ENCODE peak calls at places on chromosomes 13 and 19, in six cellular contexts. One of them, this sample, is unnamed.

GRCh38 chr13:28729541-28729940 is 10.8 kb upstream of the SLC46A3 start:
- DNase-seq in esophagus muscularis mucosa: no peak
- DNase-seq in adrenal gland: peak; percentile 49
- DNase-seq in gastrocnemius medialis: no peak
- DNase-seq in heart left ventricle: no peak
- DNase-seq in IMR-90: no peak
- DNase-seq in this sample: no peak

GRCh38 chr19:4910594-4911273 is 1.4 kb downstream of the UHRF1 start:
- DNase-seq in esophagus muscularis mucosa: no peak
- DNase-seq in adrenal gland: no peak
- DNase-seq in gastrocnemius medialis: no peak
- DNase-seq in heart left ventricle: no peak
- DNase-seq in IMR-90: peak; percentile 64
- DNase-seq in this sample: no peak

GRCh38 chr13:27599845-27600553 is 20.3 kb downstream of the LNX2 start:
- DNase-seq in esophagus muscularis mucosa: no peak
- DNase-seq in adrenal gland: peak; percentile 41
- DNase-seq in gastrocnemius medialis: peak; percentile 43
- DNase-seq in heart left ventricle: peak; percentile 30
- DNase-seq in IMR-90: peak; percentile 67
- DNase-seq in this sample: no peak

GRCh38 chr19:54477650-54478049 is 4.6 kb upstream of the CDC42EP5 start:
- DNase-seq in esophagus muscularis mucosa: no peak
- DNase-seq in adrenal gland: no peak
- DNase-seq in gastrocnemius medialis: no peak
- DNase-seq in heart left ventricle: no peak
- DNase-seq in IMR-90: no peak
- DNase-seq in this sample: no peak

GRCh38 chr13:56752630-56753029 is 388.1 kb upstream of the PRR20A start:
- DNase-seq in esophagus muscularis mucosa: no peak
- DNase-seq in adrenal gland: no peak
- DNase-seq in gastrocnemius medialis: no peak
- DNase-seq in heart left ventricle: no peak
- DNase-seq in IMR-90: no peak
- DNase-seq in this sample: no peak

GRCh38 chr19:48815870-48816501 is 5.2 kb upstream of the BCAT2 start:
- DNase-seq in esophagus muscularis mucosa: no peak
- DNase-seq in adrenal gland: peak; percentile 84
- DNase-seq in gastrocnemius medialis: peak; percentile 80
- DNase-seq in heart left ventricle: peak; percentile 37
- DNase-seq in IMR-90: peak; percentile 43
- DNase-seq in this sample: no peak

GRCh38 chr19:8487137-8487851 is 15.1 kb downstream of the PRAM1 start:
- DNase-seq in esophagus muscularis mucosa: no peak
- DNase-seq in adrenal gland: no peak
- DNase-seq in gastrocnemius medialis: peak; percentile 32
- DNase-seq in heart left ventricle: peak; percentile 58
- DNase-seq in IMR-90: no peak
- DNase-seq in this sample: no peak

GRCh38 chr19:49391581-49392399 is 3.7 kb downstream of the KASH5 start:
- DNase-seq in esophagus muscularis mucosa: no peak
- DNase-seq in adrenal gland: peak; percentile 80
- DNase-seq in gastrocnemius medialis: peak; percentile 63
- DNase-seq in heart left ventricle: peak; percentile 82
- DNase-seq in IMR-90: peak; percentile 60
- DNase-seq in this sample: peak; percentile 72

GRCh38 chr13:51275101-51275500 is 52.9 kb downstream of the FAM124A start:
- DNase-seq in esophagus muscularis mucosa: no peak
- DNase-seq in adrenal gland: no peak
- DNase-seq in gastrocnemius medialis: no peak
- DNase-seq in heart left ventricle: no peak
- DNase-seq in IMR-90: no peak
- DNase-seq in this sample: no peak

GRCh38 chr19:10095948-10096614 is 6.4 kb downstream of the ANGPTL6 start:
- DNase-seq in esophagus muscularis mucosa: peak; percentile 93
- DNase-seq in adrenal gland: peak; percentile 96
- DNase-seq in gastrocnemius medialis: peak; percentile 68
- DNase-seq in heart left ventricle: peak; percentile 90
- DNase-seq in IMR-90: peak; percentile 89
- DNase-seq in this sample: peak; percentile 85

GRCh38 chr13:24187185-24187584 is 26.7 kb downstream of the SPATA13 start:
- DNase-seq in esophagus muscularis mucosa: peak; percentile 34
- DNase-seq in adrenal gland: no peak
- DNase-seq in gastrocnemius medialis: no peak
- DNase-seq in heart left ventricle: no peak
- DNase-seq in IMR-90: peak; percentile 64
- DNase-seq in this sample: no peak

GRCh38 chr13:85108356-85108755 is 690.9 kb downstream of the SLITRK6 start:
- DNase-seq in esophagus muscularis mucosa: no peak
- DNase-seq in adrenal gland: no peak
- DNase-seq in gastrocnemius medialis: no peak
- DNase-seq in heart left ventricle: no peak
- DNase-seq in IMR-90: no peak
- DNase-seq in this sample: no peak

GRCh38 chr13:114063545-114064515 is 68.6 kb downstream of the RASA3 start:
- DNase-seq in esophagus muscularis mucosa: peak; percentile 93
- DNase-seq in adrenal gland: peak; percentile 61
- DNase-seq in gastrocnemius medialis: peak; percentile 78
- DNase-seq in heart left ventricle: peak; percentile 81
- DNase-seq in IMR-90: peak; percentile 61
- DNase-seq in this sample: peak; percentile 53

GRCh38 chr13:33229446-33230177 is 55.9 kb downstream of the STARD13 start:
- DNase-seq in esophagus muscularis mucosa: no peak
- DNase-seq in adrenal gland: no peak
- DNase-seq in gastrocnemius medialis: peak; percentile 39
- DNase-seq in heart left ventricle: no peak
- DNase-seq in IMR-90: no peak
- DNase-seq in this sample: no peak

GRCh38 chr19:44998025-44998424 is 3.2 kb upstream of the RELB start:
- DNase-seq in esophagus muscularis mucosa: no peak
- DNase-seq in adrenal gland: no peak
- DNase-seq in gastrocnemius medialis: no peak
- DNase-seq in heart left ventricle: no peak
- DNase-seq in IMR-90: no peak
- DNase-seq in this sample: no peak

GRCh38 chr19:45001087-45001739 is at the start of gene RELB:
- DNase-seq in esophagus muscularis mucosa: peak; percentile 98
- DNase-seq in adrenal gland: peak; percentile 95
- DNase-seq in gastrocnemius medialis: peak; percentile 92
- DNase-seq in heart left ventricle: peak; percentile 96
- DNase-seq in IMR-90: peak; percentile 84
- DNase-seq in this sample: peak; percentile 94

GRCh38 chr19:45008554-45008953 is 7.3 kb downstream of the RELB start:
- DNase-seq in esophagus muscularis mucosa: no peak
- DNase-seq in adrenal gland: no peak
- DNase-seq in gastrocnemius medialis: no peak
- DNase-seq in heart left ventricle: no peak
- DNase-seq in IMR-90: no peak
- DNase-seq in this sample: no peak

GRCh38 chr19:45005787-45006186 is 4.5 kb downstream of the RELB start:
- DNase-seq in esophagus muscularis mucosa: no peak
- DNase-seq in adrenal gland: no peak
- DNase-seq in gastrocnemius medialis: no peak
- DNase-seq in heart left ventricle: no peak
- DNase-seq in IMR-90: no peak
- DNase-seq in this sample: no peak

GRCh38 chr19:45003485-45003884 is 2.2 kb downstream of the RELB start:
- DNase-seq in esophagus muscularis mucosa: no peak
- DNase-seq in adrenal gland: no peak
- DNase-seq in gastrocnemius medialis: no peak
- DNase-seq in heart left ventricle: no peak
- DNase-seq in IMR-90: no peak
- DNase-seq in this sample: no peak
- H3K4me3 ChIP-seq in esophagus muscularis mucosa: no peak overlapping the region
- H3K4me3 ChIP-seq in adrenal gland: no peak overlapping the region
- H3K4me3 ChIP-seq in gastrocnemius medialis: no peak overlapping the region
- H3K4me3 ChIP-seq in heart left ventricle: no peak overlapping the region
- H3K4me3 ChIP-seq in IMR-90: no peak overlapping the region
- H3K4me3 ChIP-seq in this sample: no peak overlapping the region

GRCh38 chr19:30678168-30678567 is 306.0 kb downstream of the ZNF536 start:
- DNase-seq in esophagus muscularis mucosa: no peak
- DNase-seq in adrenal gland: no peak
- DNase-seq in gastrocnemius medialis: no peak
- DNase-seq in heart left ventricle: no peak
- DNase-seq in IMR-90: no peak
- DNase-seq in this sample: no peak

GRCh38 chr19:30682576-30683536 is 310.7 kb downstream of the ZNF536 start:
- DNase-seq in esophagus muscularis mucosa: no peak
- DNase-seq in adrenal gland: peak; percentile 83
- DNase-seq in gastrocnemius medialis: peak; percentile 41
- DNase-seq in heart left ventricle: peak; percentile 71
- DNase-seq in IMR-90: peak; percentile 82
- DNase-seq in this sample: peak; percentile 87

GRCh38 chr19:30679286-30679685 is 307.1 kb downstream of the ZNF536 start:
- DNase-seq in esophagus muscularis mucosa: no peak
- DNase-seq in adrenal gland: no peak
- DNase-seq in gastrocnemius medialis: no peak
- DNase-seq in heart left ventricle: no peak
- DNase-seq in IMR-90: no peak
- DNase-seq in this sample: no peak

GRCh38 chr19:30679789-30680188 is 307.6 kb downstream of the ZNF536 start:
- DNase-seq in esophagus muscularis mucosa: no peak
- DNase-seq in adrenal gland: no peak
- DNase-seq in gastrocnemius medialis: no peak
- DNase-seq in heart left ventricle: no peak
- DNase-seq in IMR-90: no peak
- DNase-seq in this sample: no peak

DNA sequence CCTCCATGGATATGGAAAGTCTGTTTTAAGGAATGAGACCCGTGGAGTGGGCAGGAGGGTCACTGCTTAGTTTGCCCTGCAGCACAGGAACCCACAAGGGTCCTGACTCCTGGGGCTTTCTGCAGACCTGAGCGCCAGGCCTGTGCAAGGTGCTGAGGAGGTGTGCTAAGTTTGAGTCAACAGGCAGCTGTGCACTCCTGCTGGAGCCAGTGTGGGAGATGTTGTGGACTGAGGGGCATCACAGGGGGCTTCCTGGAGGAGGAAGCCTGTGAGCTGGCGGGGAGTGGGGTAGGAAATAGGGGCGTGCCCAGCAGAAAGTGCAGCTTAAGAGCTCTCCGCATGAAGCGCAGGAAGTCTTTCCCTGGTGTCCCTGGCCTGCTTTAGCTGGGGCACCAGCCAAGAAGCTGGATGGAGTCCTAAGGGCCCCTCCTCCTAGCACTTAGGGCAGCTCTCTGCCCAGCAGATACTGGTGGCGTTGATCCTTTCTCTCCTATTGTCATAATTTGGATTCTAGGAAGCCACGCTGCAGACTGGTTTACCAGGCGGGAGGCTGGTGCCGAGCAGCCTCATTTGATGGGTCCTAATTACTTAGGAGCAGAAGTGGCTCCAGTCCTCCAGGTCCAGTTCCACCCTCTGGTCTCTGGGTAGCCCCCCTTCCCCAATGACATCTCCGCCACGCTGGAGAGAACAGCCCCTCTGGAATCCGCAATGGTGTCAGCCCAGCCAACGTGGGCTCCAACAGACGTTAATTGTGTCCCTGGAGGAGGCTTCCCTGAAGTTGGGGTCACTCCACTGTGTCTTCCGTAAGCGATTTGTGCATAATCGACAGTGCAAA is 309.2 kb downstream of the ZNF536 start:
- DNase-seq in esophagus muscularis mucosa: no peak
- DNase-seq in adrenal gland: peak; percentile 52
- DNase-seq in gastrocnemius medialis: no peak
- DNase-seq in heart left ventricle: no peak
- DNase-seq in IMR-90: no peak
- DNase-seq in this sample: no peak
- TF ChIP-seq POLR2A in esophagus muscularis mucosa: no peak
- TF ChIP-seq POLR2A in adrenal gland: no peak
- TF ChIP-seq POLR2A in gastrocnemius medialis: no peak
- TF ChIP-seq POLR2A in heart left ventricle: no peak
- TF ChIP-seq POLR2A in IMR-90: no peak
- TF ChIP-seq POLR2A in this sample: no peak

GRCh38 chr13:99981115-99982020 is at the start of gene ZIC2:
- DNase-seq in esophagus muscularis mucosa: no peak
- DNase-seq in adrenal gland: no peak
- DNase-seq in gastrocnemius medialis: no peak
- DNase-seq in heart left ventricle: no peak
- DNase-seq in IMR-90: no peak
- DNase-seq in this sample: no peak
- H3K4me3 ChIP-seq in esophagus muscularis mucosa: peak within 1 kb of the TSS; percentile 51
- H3K4me3 ChIP-seq in adrenal gland: no peak within 1 kb of the TSS
- H3K4me3 ChIP-seq in gastrocnemius medialis: peak within 1 kb of the TSS; percentile 62
- H3K4me3 ChIP-seq in heart left ventricle: peak within 1 kb of the TSS; percentile 55
- H3K4me3 ChIP-seq in IMR-90: peak within 1 kb of the TSS; percentile 33
- H3K4me3 ChIP-seq in this sample: peak within 1 kb of the TSS; percentile 39

GRCh38 chr19:39403331-39404312 is 3.0 kb upstream of the ZFP36 start:
- DNase-seq in esophagus muscularis mucosa: peak; percentile 100
- DNase-seq in adrenal gland: peak; percentile 99
- DNase-seq in gastrocnemius medialis: peak; percentile 100
- DNase-seq in heart left ventricle: peak; percentile 100
- DNase-seq in IMR-90: peak; percentile 99
- DNase-seq in this sample: peak; percentile 100

GRCh38 chr19:39400997-39401548 is 5.6 kb upstream of the ZFP36 start:
- DNase-seq in esophagus muscularis mucosa: no peak
- DNase-seq in adrenal gland: no peak
- DNase-seq in gastrocnemius medialis: no peak
- DNase-seq in heart left ventricle: no peak
- DNase-seq in IMR-90: no peak
- DNase-seq in this sample: no peak

GRCh38 chr19:39399684-39400465 is 6.8 kb upstream of the ZFP36 start:
- DNase-seq in esophagus muscularis mucosa: no peak
- DNase-seq in adrenal gland: no peak
- DNase-seq in gastrocnemius medialis: no peak
- DNase-seq in heart left ventricle: peak; percentile 7
- DNase-seq in IMR-90: no peak
- DNase-seq in this sample: no peak

GRCh38 chr19:39402417-39403297 is 4.0 kb upstream of the ZFP36 start:
- DNase-seq in esophagus muscularis mucosa: peak; percentile 98
- DNase-seq in adrenal gland: peak; percentile 94
- DNase-seq in gastrocnemius medialis: peak; percentile 95
- DNase-seq in heart left ventricle: peak; percentile 96
- DNase-seq in IMR-90: peak; percentile 93
- DNase-seq in this sample: peak; percentile 95

DNA sequence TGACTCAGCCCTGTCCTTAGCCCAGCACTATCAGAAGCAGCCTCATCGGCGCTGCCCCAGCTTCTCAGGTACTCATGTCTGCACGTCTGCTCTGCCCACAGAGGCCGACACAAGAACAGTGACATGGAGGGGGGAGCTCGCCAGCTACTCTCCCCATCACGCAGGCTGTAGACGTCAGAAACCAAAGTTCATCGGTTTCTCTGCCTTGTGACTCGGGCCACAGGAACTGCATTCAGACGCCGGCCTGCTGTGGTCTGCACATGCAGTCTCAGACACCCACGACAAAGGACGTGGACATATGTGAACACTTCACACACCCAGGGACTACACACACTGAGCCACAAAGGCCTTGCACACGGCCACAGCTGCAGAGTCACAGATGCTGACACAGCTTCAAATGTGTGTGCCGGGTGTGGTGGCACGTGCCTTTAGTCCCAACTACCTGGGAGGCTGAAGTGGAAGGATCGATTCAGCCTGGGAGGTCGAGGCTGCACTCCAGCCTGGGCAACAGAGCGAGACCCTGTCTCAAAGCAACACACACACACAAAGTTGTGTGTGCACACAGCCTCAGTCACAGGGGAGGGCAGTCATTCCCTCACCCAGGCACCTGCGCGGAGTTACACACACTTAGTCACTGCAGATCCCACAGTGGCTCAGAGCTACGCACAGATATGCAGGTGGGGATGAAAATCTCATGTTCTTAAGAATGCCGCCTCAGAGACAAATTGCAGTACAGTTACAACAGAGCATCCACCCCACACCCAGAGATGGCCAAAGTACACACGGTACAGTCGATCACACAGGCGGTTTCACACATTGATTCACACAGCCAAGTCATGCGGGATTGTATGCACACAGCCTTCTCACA is 4.9 kb upstream of the ZFP36 start:
- DNase-seq in esophagus muscularis mucosa: no peak
- DNase-seq in adrenal gland: peak; percentile 89
- DNase-seq in gastrocnemius medialis: peak; percentile 64
- DNase-seq in heart left ventricle: peak; percentile 41
- DNase-seq in IMR-90: peak; percentile 89
- DNase-seq in this sample: no peak
- TF ChIP-seq POLR2A in esophagus muscularis mucosa: peak; percentile 23
- TF ChIP-seq POLR2A in adrenal gland: peak; percentile 34
- TF ChIP-seq POLR2A in gastrocnemius medialis: peak; percentile 2
- TF ChIP-seq POLR2A in heart left ventricle: no peak
- TF ChIP-seq POLR2A in IMR-90: no peak
- TF ChIP-seq POLR2A in this sample: no peak

This sample was measured in ovary.